ENCODE peak calls at places on chromosomes 16 and 17, in seven cellular contexts. N is fibroblast of mammary gland, G is DND-41, K is AG04450, O is endothelial cell of umbilical vein, F is left ventricle myocardium inferior, X is astrocyte. B is an unnamed sample.

GRCh38 chr17:72136692-72137550 is 16.1 kb downstream of the SOX9 start:
- DNase-seq in N (peak), G (no peak), K (no peak), O (no peak), F (no peak), X (peak), B (no peak)

GRCh38 chr16:66378739-66379570 is 12.5 kb downstream of the CDH5 start:
- DNase-seq in N (no peak), G (no peak), K (no peak), O (no peak), F (no peak), X (no peak), B (no peak)

GRCh38 chr17:58378895-58379824 is 27.2 kb upstream of the SUPT4H1 start:
- DNase-seq in N (no peak), G (peak), K (no peak), O (no peak), F (no peak), X (no peak), B (no peak)

GRCh38 chr17:11240041-11240801 is 792 bp upstream of the SHISA6 start:
- DNase-seq in N (no peak), G (no peak), K (no peak), O (no peak), F (no peak), X (no peak), B (no peak)

GRCh38 chr17:16989230-16989952 is 17.5 kb upstream of the TNFRSF13B start:
- DNase-seq in N (no peak), G (peak), K (no peak), O (no peak), F (no peak), X (no peak), B (no peak)

GRCh38 chr17:39601010-39601597 is 6.6 kb downstream of the NEUROD2 start:
- DNase-seq in N (no peak), G (no peak), K (no peak), O (no peak), F (no peak), X (no peak), B (no peak)

GRCh38 chr16:47519543-47519942 is 58.4 kb downstream of the PHKB start:
- DNase-seq in N (peak), G (no peak), K (no peak), O (no peak), F (no peak), X (no peak), B (no peak)

GRCh38 chr16:26791166-26791565 is 275.6 kb upstream of the C16orf82 start:
- DNase-seq in N (no peak), G (no peak), K (no peak), O (no peak), F (no peak), X (no peak), B (no peak)

GRCh38 chr16:85879975-85880831 is 18.8 kb upstream of the IRF8 start:
- DNase-seq in N (no peak), G (no peak), K (no peak), O (no peak), F (no peak), X (no peak), B (no peak)

GRCh38 chr16:89140981-89141883 is 30.3 kb upstream of the CDH15 start:
- DNase-seq in N (no peak), G (no peak), K (no peak), O (no peak), F (no peak), X (no peak), B (no peak)

GRCh38 chr16:47025641-47026040 is 52.2 kb upstream of the DNAJA2 start:
- DNase-seq in N (no peak), G (no peak), K (no peak), O (no peak), F (no peak), X (no peak), B (no peak)

GRCh38 chr17:76307299-76307965 is 644 bp downstream of the QRICH2 start:
- DNase-seq in N (no peak), G (no peak), K (no peak), O (no peak), F (no peak), X (no peak), B (no peak)

GRCh38 chr16:80611171-80611929 is 70.6 kb downstream of the DYNLRB2 start:
- DNase-seq in N (no peak), G (no peak), K (no peak), O (no peak), F (no peak), X (no peak), B (no peak)

GRCh38 chr16:81136331-81137011 is 40.3 kb upstream of the GCSH start:
- DNase-seq in N (no peak), G (no peak), K (no peak), O (no peak), F (no peak), X (no peak), B (no peak)

GRCh38 chr17:78089557-78090281 is 38.8 kb downstream of the TMC6 start:
- DNase-seq in N (no peak), G (no peak), K (no peak), O (peak), F (no peak), X (no peak), B (no peak)

GRCh38 chr16:180921-181667 is 835 bp downstream of the HBQ1 start:
- DNase-seq in N (peak), G (peak), K (no peak), O (peak), F (peak), X (peak), B (peak)

GRCh38 chr17:67443931-67444597 is 67.0 kb downstream of the PITPNC1 start:
- DNase-seq in N (peak), G (no peak), K (no peak), O (peak), F (no peak), X (peak), B (no peak)

GRCh38 chr17:44473367-44473766 is 29.8 kb downstream of the GPATCH8 start:
- DNase-seq in N (peak), G (no peak), K (no peak), O (no peak), F (no peak), X (peak), B (no peak)

GRCh38 chr17:20307325-20307910 is 159.9 kb downstream of the LGALS9B start:
- DNase-seq in N (no peak), G (no peak), K (no peak), O (no peak), F (no peak), X (no peak), B (no peak)

GRCh38 chr17:7081341-7082062 is 1.5 kb upstream of the CLEC10A start:
- DNase-seq in N (no peak), G (peak), K (no peak), O (no peak), F (no peak), X (no peak), B (no peak)

GRCh38 chr17:49548051-49548505 is 27.6 kb upstream of the NXPH3 start:
- DNase-seq in N (no peak), G (no peak), K (no peak), O (no peak), F (peak), X (no peak), B (no peak)

GRCh38 chr17:49545811-49546545 is 29.7 kb upstream of the NXPH3 start:
- DNase-seq in N (no peak), G (no peak), K (no peak), O (no peak), F (no peak), X (no peak), B (no peak)

GRCh38 chr17:49547566-49547965 is 28.1 kb upstream of the NXPH3 start:
- DNase-seq in N (no peak), G (no peak), K (no peak), O (no peak), F (peak), X (no peak), B (no peak)

GRCh38 chr17:49545007-49545660 is 30.5 kb upstream of the NXPH3 start:
- DNase-seq in N (no peak), G (no peak), K (no peak), O (no peak), F (no peak), X (no peak), B (no peak)

GRCh38 chr17:49546546-49547535 is 28.8 kb upstream of the NXPH3 start:
- DNase-seq in N (no peak), G (no peak), K (no peak), O (no peak), F (no peak), X (no peak), B (no peak)
- TF ChIP-seq CTCF in N (no peak), G (no peak), K (no peak), O (no peak), F (no peak), X (no peak), B (no peak)

GRCh38 chr16:28139530-28139929 is 72.2 kb downstream of the XPO6 start:
- DNase-seq in N (no peak), G (no peak), K (no peak), O (no peak), F (no peak), X (no peak), B (no peak)

GRCh38 chr16:28131743-28132393 is 68.4 kb upstream of the GSG1L start:
- DNase-seq in N (no peak), G (no peak), K (no peak), O (no peak), F (no peak), X (no peak), B (no peak)

GRCh38 chr16:28133666-28134065 is 70.2 kb upstream of the GSG1L start:
- DNase-seq in N (no peak), G (no peak), K (no peak), O (no peak), F (no peak), X (no peak), B (no peak)

GRCh38 chr16:28140788-28141618 is 70.8 kb downstream of the XPO6 start:
- DNase-seq in N (no peak), G (no peak), K (no peak), O (no peak), F (no peak), X (no peak), B (peak)

DNA sequence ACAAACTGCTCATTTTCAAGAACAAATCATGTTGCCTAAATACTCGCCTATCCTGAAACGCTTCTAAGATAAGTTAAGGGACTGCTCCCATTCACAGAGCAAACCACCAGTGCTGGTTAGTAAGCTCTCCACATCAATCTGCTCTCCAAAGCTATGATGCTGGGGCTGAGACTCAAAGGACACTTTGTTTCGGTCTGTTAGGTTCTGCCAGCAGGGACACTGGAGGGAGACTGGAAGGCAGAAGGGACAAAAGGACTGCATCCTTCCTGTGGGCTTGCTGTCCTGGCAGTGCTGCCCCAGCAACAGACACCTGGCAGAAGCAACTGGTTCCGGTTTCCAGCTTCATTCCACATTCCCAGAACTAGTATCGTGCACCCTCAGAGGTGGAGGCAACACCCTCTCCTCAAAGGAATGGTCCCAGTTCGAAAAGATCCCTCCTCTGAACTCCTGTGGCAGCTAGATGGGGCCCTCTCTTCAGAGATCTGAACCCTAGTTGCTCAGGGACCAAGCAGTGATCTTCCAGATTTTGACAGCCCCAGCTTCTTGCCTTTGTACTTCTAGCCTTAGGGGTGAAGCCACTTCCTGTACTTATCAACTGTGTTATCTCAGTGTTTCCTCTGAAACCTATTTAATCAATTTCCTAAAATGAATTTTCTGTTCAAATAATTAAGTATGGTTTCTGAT is 73.4 kb upstream of the GSG1L start:
- DNase-seq in N (no peak), G (peak), K (no peak), O (no peak), F (no peak), X (no peak), B (no peak)
- TF ChIP-seq CTCF in N (no peak), G (peak), K (no peak), O (no peak), F (no peak), X (no peak), B (no peak)

GRCh38 chr17:42411321-42411820 is 11.7 kb downstream of the CAVIN1 start:
- DNase-seq in N (no peak), G (no peak), K (no peak), O (peak), F (no peak), X (no peak), B (no peak)

GRCh38 chr17:42414782-42415409 is 8.2 kb downstream of the CAVIN1 start:
- DNase-seq in N (no peak), G (peak), K (no peak), O (peak), F (no peak), X (no peak), B (peak)

GRCh38 chr17:42411905-42412679 is 11.0 kb downstream of the CAVIN1 start:
- DNase-seq in N (no peak), G (no peak), K (no peak), O (no peak), F (no peak), X (no peak), B (no peak)

GRCh38 chr17:42409467-42410351 is 13.3 kb downstream of the CAVIN1 start:
- DNase-seq in N (peak), G (no peak), K (peak), O (peak), F (peak), X (peak), B (peak)

GRCh38 chr17:42413464-42414040 is 9.5 kb downstream of the CAVIN1 start:
- DNase-seq in N (no peak), G (no peak), K (no peak), O (no peak), F (no peak), X (no peak), B (no peak)
- TF ChIP-seq CTCF in N (no peak), G (no peak), K (no peak), O (no peak), F (no peak), X (no peak), B (no peak)

DNA sequence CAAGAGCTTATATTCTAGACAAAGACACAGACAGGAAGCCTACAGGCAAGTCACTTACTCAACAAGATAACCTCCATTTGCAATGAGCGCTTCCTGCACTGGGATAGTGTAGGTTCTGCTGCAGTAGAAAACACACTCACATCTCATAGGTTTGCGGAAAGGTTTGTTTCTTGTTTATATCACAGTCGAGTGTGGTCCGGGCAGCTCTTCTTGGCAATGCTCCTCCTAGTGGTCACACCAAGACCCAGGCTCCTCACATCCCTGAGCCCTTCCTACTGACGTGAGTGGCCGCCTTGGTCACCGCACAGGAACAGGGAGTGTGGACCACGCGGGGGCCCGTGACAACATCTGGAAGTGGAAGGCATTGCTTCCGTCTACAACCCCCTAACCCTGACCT is 48.0 kb upstream of the RBFOX3 start:
- DNase-seq in N (peak), G (no peak), K (no peak), O (peak), F (no peak), X (peak), B (no peak)
- TF ChIP-seq CTCF in N (peak), G (peak), K (peak), O (peak), F (peak), X (peak), B (peak)

DNA sequence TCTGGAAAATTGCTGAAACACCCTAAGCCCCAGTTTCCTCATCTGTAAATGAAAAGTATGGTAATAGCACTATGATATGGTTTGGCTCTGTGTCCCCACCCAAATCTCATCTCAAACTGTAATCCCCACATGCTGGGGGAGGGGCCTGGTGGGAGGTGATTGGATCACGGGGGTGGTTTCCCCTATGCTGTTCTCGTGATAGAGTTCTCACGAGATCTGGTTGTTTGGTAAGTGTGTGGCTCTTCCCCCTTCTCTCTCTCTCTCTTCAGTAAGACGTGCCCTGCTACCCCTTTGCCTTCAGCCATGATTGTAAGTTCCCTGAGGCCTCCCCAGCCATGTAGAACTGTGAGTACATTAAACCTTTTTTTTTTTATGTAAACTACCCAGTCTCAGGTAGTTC is 490.7 kb downstream of the TMEM114 start:
- DNase-seq in N (no peak), G (no peak), K (no peak), O (no peak), F (no peak), X (no peak), B (no peak)
- TF ChIP-seq CTCF in N (no peak), G (no peak), K (no peak), O (no peak), F (no peak), X (no peak), B (no peak)

GRCh38 chr16:71461686-71462648 is at the start of gene ZNF23:
- DNase-seq in N (peak), G (peak), K (peak), O (peak), F (peak), X (peak), B (peak)
- TF ChIP-seq CTCF in N (no peak), G (peak), K (peak), O (no peak), F (peak), X (no peak), B (no peak)

GRCh38 chr17:62984801-62985200 is 18.8 kb downstream of the TANC2 start:
- DNase-seq in N (no peak), G (no peak), K (no peak), O (no peak), F (no peak), X (peak), B (no peak)
- TF ChIP-seq CTCF in N (no peak), G (no peak), K (no peak), O (no peak), F (no peak), X (no peak), B (no peak)